ENCODE peak calls at places on chromosomes 5 and 9, in four cellular contexts. G is effector memory CD4-positive, alpha-beta T cell; A is brain microvascular endothelial cell; E is PC-3. Y is an unnamed sample.

GRCh38 chr5:82749453-82749852 is 327.7 kb downstream of the TMEM167A start:
- DNase-seq in G (no peak), A (peak; percentile 43), E (peak; percentile 4), Y (no peak)

GRCh38 chr5:145982572-145983314 is 46.4 kb downstream of the SH3RF2 start:
- DNase-seq in G (no peak), A (no peak), E (peak; percentile 20), Y (no peak)

GRCh38 chr9:34380511-34381315 is 4.0 kb upstream of the MYORG start:
- DNase-seq in G (peak; percentile 72), A (peak; percentile 51), E (peak; percentile 52), Y (peak; percentile 85)

GRCh38 chr5:31283326-31283725 is 89.8 kb downstream of the CDH6 start:
- DNase-seq in G (no peak), A (peak; percentile 24), E (no peak), Y (no peak)

GRCh38 chr9:14797442-14797841 is 74.9 kb upstream of the CER1 start:
- DNase-seq in G (no peak), A (peak; percentile 31), E (peak; percentile 47), Y (no peak)

GRCh38 chr5:171432581-171433351 is 13.3 kb downstream of the FGF18 start:
- DNase-seq in G (no peak), A (no peak), E (no peak), Y (no peak)

GRCh38 chr9:120702075-120702474 is 12.2 kb downstream of the MEGF9 start:
- DNase-seq in G (no peak), A (no peak), E (peak; percentile 76), Y (no peak)

GRCh38 chr9:77161191-77161590 is 16.1 kb upstream of the VPS13A start:
- DNase-seq in G (no peak), A (no peak), E (no peak), Y (no peak)

GRCh38 chr9:87594218-87594617 is 96.6 kb downstream of the DAPK1 start:
- DNase-seq in G (no peak), A (peak; percentile 45), E (no peak), Y (no peak)

GRCh38 chr5:37836173-37837100 is 3.4 kb downstream of the GDNF start:
- DNase-seq in G (no peak), A (no peak), E (peak; percentile 19), Y (no peak)

GRCh38 chr5:111737716-111738115 is 19.3 kb downstream of the NREP start:
- DNase-seq in G (no peak), A (no peak), E (peak; percentile 60), Y (no peak)

GRCh38 chr5:172524573-172525021 is 70.3 kb upstream of the SH3PXD2B start:
- DNase-seq in G (no peak), A (no peak), E (no peak), Y (no peak)

GRCh38 chr9:1210954-1211353 is 160.8 kb downstream of the DMRT2 start:
- DNase-seq in G (no peak), A (no peak), E (peak; percentile 51), Y (no peak)

GRCh38 chr9:76572205-76572550 is 113.2 kb downstream of the GCNT1 start:
- DNase-seq in G (no peak), A (no peak), E (no peak), Y (no peak)

GRCh38 chr5:71734141-71734540 is 15.1 kb downstream of the CARTPT start:
- DNase-seq in G (no peak), A (no peak), E (no peak), Y (no peak)

GRCh38 chr5:147509710-147510651 is at the start of gene DPYSL3:
- DNase-seq in G (no peak), A (peak; percentile 44), E (peak; percentile 61), Y (peak; percentile 88)
- H3K27me3 ChIP-seq in G (peaks cover 11% of the 10 kb centered on the region), A (no peaks in the 10 kb centered on the region), E (no peaks in the 10 kb centered on the region), Y (no peaks in the 10 kb centered on the region)

GRCh38 chr9:100072805-100073204 is 26.0 kb downstream of the ERP44 start:
- DNase-seq in G (no peak), A (no peak), E (peak; percentile 26), Y (no peak)
- H3K27me3 ChIP-seq in G (no peaks in the 10 kb centered on the region), A (no peaks in the 10 kb centered on the region), E (no peaks in the 10 kb centered on the region), Y (no peaks in the 10 kb centered on the region)

GRCh38 chr5:176690911-176691310 is 43.6 kb downstream of the TSPAN17 start:
- DNase-seq in G (no peak), A (no peak), E (no peak), Y (no peak)

GRCh38 chr5:176692326-176692725 is 45.0 kb downstream of the TSPAN17 start:
- DNase-seq in G (no peak), A (no peak), E (no peak), Y (no peak)

GRCh38 chr5:176693477-176693851 is 46.2 kb downstream of the TSPAN17 start:
- DNase-seq in G (no peak), A (no peak), E (no peak), Y (no peak)

GRCh38 chr5:176692835-176693476 is 45.7 kb downstream of the TSPAN17 start:
- DNase-seq in G (no peak), A (no peak), E (no peak), Y (no peak)

DNA sequence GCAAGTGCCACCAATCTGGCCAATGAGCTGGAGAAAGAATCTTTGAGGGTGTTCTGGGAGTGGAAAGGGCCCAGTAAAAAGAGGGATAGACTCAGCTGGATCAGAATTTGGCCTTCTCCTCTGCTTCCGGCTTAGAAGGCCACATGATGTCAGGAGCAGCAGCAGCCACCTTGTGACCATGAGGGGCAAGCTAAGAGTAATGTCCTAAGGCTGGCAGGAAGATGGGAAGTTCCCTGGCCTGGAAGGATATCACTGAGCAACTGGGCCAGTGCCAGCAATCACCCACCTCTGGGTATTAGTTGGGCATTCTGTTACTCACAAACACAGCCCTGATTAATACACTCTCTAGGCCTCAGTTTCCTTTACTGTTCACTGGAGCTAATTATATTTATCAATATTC is 44.2 kb downstream of the TSPAN17 start:
- DNase-seq in G (no peak), A (no peak), E (no peak), Y (no peak)
- H3K27me3 ChIP-seq in G (peaks cover 14% of the 10 kb centered on the region), A (peaks cover 37% of the 10 kb centered on the region), E (peaks cover 31% of the 10 kb centered on the region), Y (no peaks in the 10 kb centered on the region)

GRCh38 chr9:131805803-131806202 is 65.9 kb upstream of the RAPGEF1 start:
- DNase-seq in G (no peak), A (no peak), E (no peak), Y (no peak)
- H3K27me3 ChIP-seq in G (peaks cover 3% of the 10 kb centered on the region), A (peaks cover 27% of the 10 kb centered on the region), E (peaks cover 4% of the 10 kb centered on the region), Y (no peaks in the 10 kb centered on the region)

DNA sequence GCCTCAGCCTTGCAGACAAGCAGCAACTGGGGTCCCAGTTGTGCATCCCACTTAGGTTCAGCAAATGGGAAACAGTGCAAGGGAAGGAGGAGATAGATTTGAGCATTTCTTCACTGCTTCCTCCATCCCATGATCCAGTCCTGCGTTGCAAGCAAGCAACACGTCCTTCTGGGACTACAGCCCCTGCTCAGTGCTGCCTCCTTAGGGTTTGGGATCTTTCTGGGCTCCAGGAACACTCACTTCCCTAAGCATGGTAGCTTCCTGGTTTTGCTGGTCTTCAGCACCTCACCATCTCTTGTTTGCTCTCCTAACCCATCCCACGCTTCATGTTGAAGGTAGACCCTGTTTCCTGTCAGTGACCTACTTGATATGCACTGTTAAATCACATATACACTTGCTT is 444.7 kb downstream of the MED10 start:
- DNase-seq in G (no peak), A (no peak), E (no peak), Y (no peak)
- H3K27me3 ChIP-seq in G (no peaks in the 10 kb centered on the region), A (no peaks in the 10 kb centered on the region), E (peaks cover 88% of the 10 kb centered on the region), Y (no peaks in the 10 kb centered on the region)

GRCh38 chr9:135307314-135307713 is 172.3 kb upstream of the PPP1R26 start:
- DNase-seq in G (no peak), A (no peak), E (no peak), Y (no peak)
- H3K27me3 ChIP-seq in G (no peaks in the 10 kb centered on the region), A (no peaks in the 10 kb centered on the region), E (peaks cover 64% of the 10 kb centered on the region), Y (no peaks in the 10 kb centered on the region)

Y was measured in ascending aorta.